ENCODE peak calls at places on chromosomes 13 and 19, in nine cellular contexts. One of them, this sample, is unnamed.

GRCh38 chr19:50565984-50566903 is 2.0 kb downstream of the LRRC4B start:
- DNase-seq in foreskin fibroblast: no peak
- DNase-seq in prostate gland: no peak
- DNase-seq in CD8-positive, alpha-beta T cell: no peak
- DNase-seq in astrocyte of the cerebellum: no peak
- DNase-seq in AG04449: no peak
- DNase-seq in ascending aorta: no peak
- DNase-seq in cardiac muscle cell: no peak
- DNase-seq in fibroblast of mammary gland: no peak
- DNase-seq in this sample: no peak

GRCh38 chr13:89520468-89520867 is 1827.0 kb upstream of the MIR17HG start:
- DNase-seq in foreskin fibroblast: no peak
- DNase-seq in prostate gland: no peak
- DNase-seq in CD8-positive, alpha-beta T cell: no peak
- DNase-seq in astrocyte of the cerebellum: no peak
- DNase-seq in AG04449: no peak
- DNase-seq in ascending aorta: no peak
- DNase-seq in cardiac muscle cell: no peak
- DNase-seq in fibroblast of mammary gland: no peak
- DNase-seq in this sample: peak; percentile 74

GRCh38 chr13:41827507-41828213 is 133.2 kb downstream of the VWA8 start:
- DNase-seq in foreskin fibroblast: peak; percentile 90
- DNase-seq in prostate gland: no peak
- DNase-seq in CD8-positive, alpha-beta T cell: no peak
- DNase-seq in astrocyte of the cerebellum: peak; percentile 81
- DNase-seq in AG04449: peak; percentile 88
- DNase-seq in ascending aorta: no peak
- DNase-seq in cardiac muscle cell: no peak
- DNase-seq in fibroblast of mammary gland: peak; percentile 95
- DNase-seq in this sample: peak; percentile 93

GRCh38 chr13:113774177-113775107 is 15.4 kb downstream of the TMEM255B start:
- DNase-seq in foreskin fibroblast: peak; percentile 53
- DNase-seq in prostate gland: no peak
- DNase-seq in CD8-positive, alpha-beta T cell: no peak
- DNase-seq in astrocyte of the cerebellum: no peak
- DNase-seq in AG04449: no peak
- DNase-seq in ascending aorta: no peak
- DNase-seq in cardiac muscle cell: no peak
- DNase-seq in fibroblast of mammary gland: peak; percentile 65
- DNase-seq in this sample: peak; percentile 43

GRCh38 chr13:73622375-73622774 is 511.8 kb downstream of the KLF12 start:
- DNase-seq in foreskin fibroblast: no peak
- DNase-seq in prostate gland: no peak
- DNase-seq in CD8-positive, alpha-beta T cell: no peak
- DNase-seq in astrocyte of the cerebellum: no peak
- DNase-seq in AG04449: no peak
- DNase-seq in ascending aorta: no peak
- DNase-seq in cardiac muscle cell: no peak
- DNase-seq in fibroblast of mammary gland: no peak
- DNase-seq in this sample: no peak

GRCh38 chr19:33686246-33686645 is 64.5 kb downstream of the CHST8 start:
- DNase-seq in foreskin fibroblast: no peak
- DNase-seq in prostate gland: no peak
- DNase-seq in CD8-positive, alpha-beta T cell: no peak
- DNase-seq in astrocyte of the cerebellum: no peak
- DNase-seq in AG04449: no peak
- DNase-seq in ascending aorta: no peak
- DNase-seq in cardiac muscle cell: no peak
- DNase-seq in fibroblast of mammary gland: no peak
- DNase-seq in this sample: no peak

GRCh38 chr13:113840541-113841354 is 23.1 kb downstream of the GAS6 start:
- DNase-seq in foreskin fibroblast: no peak
- DNase-seq in prostate gland: no peak
- DNase-seq in CD8-positive, alpha-beta T cell: no peak
- DNase-seq in astrocyte of the cerebellum: no peak
- DNase-seq in AG04449: no peak
- DNase-seq in ascending aorta: no peak
- DNase-seq in cardiac muscle cell: no peak
- DNase-seq in fibroblast of mammary gland: no peak
- DNase-seq in this sample: no peak

GRCh38 chr19:33797821-33798633 is 1.4 kb downstream of the KCTD15 start:
- DNase-seq in foreskin fibroblast: no peak
- DNase-seq in prostate gland: no peak
- DNase-seq in CD8-positive, alpha-beta T cell: no peak
- DNase-seq in astrocyte of the cerebellum: no peak
- DNase-seq in AG04449: no peak
- DNase-seq in ascending aorta: no peak
- DNase-seq in cardiac muscle cell: peak; percentile 81
- DNase-seq in fibroblast of mammary gland: no peak
- DNase-seq in this sample: no peak

GRCh38 chr13:33116321-33117010 is 100.2 kb downstream of the KL start:
- DNase-seq in foreskin fibroblast: no peak
- DNase-seq in prostate gland: peak; percentile 47
- DNase-seq in CD8-positive, alpha-beta T cell: no peak
- DNase-seq in astrocyte of the cerebellum: no peak
- DNase-seq in AG04449: no peak
- DNase-seq in ascending aorta: no peak
- DNase-seq in cardiac muscle cell: no peak
- DNase-seq in fibroblast of mammary gland: no peak
- DNase-seq in this sample: no peak

GRCh38 chr19:6103894-6104293 is 6.4 kb downstream of the RFX2 start:
- DNase-seq in foreskin fibroblast: no peak
- DNase-seq in prostate gland: no peak
- DNase-seq in CD8-positive, alpha-beta T cell: no peak
- DNase-seq in astrocyte of the cerebellum: no peak
- DNase-seq in AG04449: no peak
- DNase-seq in ascending aorta: no peak
- DNase-seq in cardiac muscle cell: no peak
- DNase-seq in fibroblast of mammary gland: no peak
- DNase-seq in this sample: no peak

GRCh38 chr13:112668924-112669323 is 20.9 kb upstream of the ATP11A start:
- DNase-seq in foreskin fibroblast: no peak
- DNase-seq in prostate gland: no peak
- DNase-seq in CD8-positive, alpha-beta T cell: no peak
- DNase-seq in astrocyte of the cerebellum: no peak
- DNase-seq in AG04449: no peak
- DNase-seq in ascending aorta: no peak
- DNase-seq in cardiac muscle cell: no peak
- DNase-seq in fibroblast of mammary gland: no peak
- DNase-seq in this sample: no peak

GRCh38 chr13:113323869-113324268 is 26.8 kb downstream of the LAMP1 start:
- DNase-seq in foreskin fibroblast: no peak
- DNase-seq in prostate gland: no peak
- DNase-seq in CD8-positive, alpha-beta T cell: no peak
- DNase-seq in astrocyte of the cerebellum: no peak
- DNase-seq in AG04449: no peak
- DNase-seq in ascending aorta: no peak
- DNase-seq in cardiac muscle cell: no peak
- DNase-seq in fibroblast of mammary gland: no peak
- DNase-seq in this sample: no peak

GRCh38 chr19:58568731-58569130 is 4.4 kb downstream of the MZF1 start:
- DNase-seq in foreskin fibroblast: no peak
- DNase-seq in prostate gland: no peak
- DNase-seq in CD8-positive, alpha-beta T cell: peak; percentile 3
- DNase-seq in astrocyte of the cerebellum: no peak
- DNase-seq in AG04449: no peak
- DNase-seq in ascending aorta: no peak
- DNase-seq in cardiac muscle cell: no peak
- DNase-seq in fibroblast of mammary gland: no peak
- DNase-seq in this sample: no peak

GRCh38 chr19:43784251-43784980 is 3.6 kb upstream of the KCNN4 start:
- DNase-seq in foreskin fibroblast: peak; percentile 77
- DNase-seq in prostate gland: no peak
- DNase-seq in CD8-positive, alpha-beta T cell: peak; percentile 59
- DNase-seq in astrocyte of the cerebellum: peak; percentile 56
- DNase-seq in AG04449: peak; percentile 47
- DNase-seq in ascending aorta: no peak
- DNase-seq in cardiac muscle cell: no peak
- DNase-seq in fibroblast of mammary gland: peak; percentile 89
- DNase-seq in this sample: peak; percentile 79

DNA sequence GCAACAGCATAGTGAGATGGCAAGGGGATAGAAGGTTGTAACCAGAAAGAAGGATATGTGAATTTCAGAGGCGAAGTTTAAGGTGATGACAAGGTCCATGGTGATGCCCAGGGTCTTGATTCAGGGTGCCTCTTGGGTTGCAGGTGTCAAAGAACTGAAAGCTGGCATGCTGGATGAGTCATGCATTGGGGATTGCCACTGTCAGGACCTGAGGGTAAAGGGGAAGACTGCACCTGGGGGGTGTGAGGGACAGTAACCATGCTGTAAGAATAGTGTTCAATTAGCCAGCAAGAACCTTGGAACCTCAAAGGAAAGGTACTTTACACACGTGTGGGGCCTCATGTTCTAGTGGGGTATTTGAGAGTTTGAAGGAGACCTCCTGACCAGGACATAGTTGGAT is 279.6 kb downstream of the SLC7A1 start:
- DNase-seq in foreskin fibroblast: no peak
- DNase-seq in prostate gland: no peak
- DNase-seq in CD8-positive, alpha-beta T cell: no peak
- DNase-seq in astrocyte of the cerebellum: no peak
- DNase-seq in AG04449: no peak
- DNase-seq in ascending aorta: no peak
- DNase-seq in cardiac muscle cell: no peak
- DNase-seq in fibroblast of mammary gland: no peak
- DNase-seq in this sample: no peak
- TF ChIP-seq CTCF in foreskin fibroblast: no peak
- TF ChIP-seq CTCF in prostate gland: no peak
- TF ChIP-seq CTCF in CD8-positive, alpha-beta T cell: no peak
- TF ChIP-seq CTCF in astrocyte of the cerebellum: no peak
- TF ChIP-seq CTCF in AG04449: no peak
- TF ChIP-seq CTCF in ascending aorta: no peak
- TF ChIP-seq CTCF in cardiac muscle cell: no peak
- TF ChIP-seq CTCF in fibroblast of mammary gland: no peak
- TF ChIP-seq CTCF in this sample: no peak

DNA sequence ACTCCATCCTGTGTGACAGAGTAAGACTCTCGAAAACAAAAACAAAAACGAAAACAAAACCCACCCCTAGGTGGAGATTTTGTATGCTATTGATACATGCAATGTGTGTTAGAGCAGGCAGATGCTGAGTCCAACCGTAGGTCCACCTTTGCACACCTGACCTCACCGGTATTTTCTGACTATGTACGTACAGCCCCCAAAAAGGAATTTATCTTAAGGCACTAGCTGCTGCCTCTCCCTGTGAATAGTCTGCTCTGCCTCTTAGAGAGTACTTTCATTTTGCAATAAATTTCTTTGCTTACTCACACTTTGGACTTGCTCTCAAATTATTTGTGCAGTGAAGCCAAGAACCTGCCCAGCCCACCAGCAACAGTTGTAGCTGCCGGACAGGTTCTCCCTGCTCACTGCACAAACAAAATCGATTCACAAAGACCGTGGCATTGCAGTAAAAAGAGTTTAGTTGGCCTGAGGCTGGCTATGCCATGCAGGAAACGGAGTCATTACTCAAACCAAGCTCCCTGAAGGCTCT is 8.2 kb upstream of the ZNF77 start:
- DNase-seq in foreskin fibroblast: no peak
- DNase-seq in prostate gland: peak; percentile 92
- DNase-seq in CD8-positive, alpha-beta T cell: no peak
- DNase-seq in astrocyte of the cerebellum: no peak
- DNase-seq in AG04449: no peak
- DNase-seq in ascending aorta: no peak
- DNase-seq in cardiac muscle cell: no peak
- DNase-seq in fibroblast of mammary gland: peak; percentile 38
- DNase-seq in this sample: peak; percentile 91
- TF ChIP-seq CTCF in foreskin fibroblast: no peak
- TF ChIP-seq CTCF in prostate gland: no peak
- TF ChIP-seq CTCF in CD8-positive, alpha-beta T cell: no peak
- TF ChIP-seq CTCF in astrocyte of the cerebellum: no peak
- TF ChIP-seq CTCF in AG04449: no peak
- TF ChIP-seq CTCF in ascending aorta: no peak
- TF ChIP-seq CTCF in cardiac muscle cell: no peak
- TF ChIP-seq CTCF in fibroblast of mammary gland: peak; percentile 9
- TF ChIP-seq CTCF in this sample: peak; percentile 43

DNA sequence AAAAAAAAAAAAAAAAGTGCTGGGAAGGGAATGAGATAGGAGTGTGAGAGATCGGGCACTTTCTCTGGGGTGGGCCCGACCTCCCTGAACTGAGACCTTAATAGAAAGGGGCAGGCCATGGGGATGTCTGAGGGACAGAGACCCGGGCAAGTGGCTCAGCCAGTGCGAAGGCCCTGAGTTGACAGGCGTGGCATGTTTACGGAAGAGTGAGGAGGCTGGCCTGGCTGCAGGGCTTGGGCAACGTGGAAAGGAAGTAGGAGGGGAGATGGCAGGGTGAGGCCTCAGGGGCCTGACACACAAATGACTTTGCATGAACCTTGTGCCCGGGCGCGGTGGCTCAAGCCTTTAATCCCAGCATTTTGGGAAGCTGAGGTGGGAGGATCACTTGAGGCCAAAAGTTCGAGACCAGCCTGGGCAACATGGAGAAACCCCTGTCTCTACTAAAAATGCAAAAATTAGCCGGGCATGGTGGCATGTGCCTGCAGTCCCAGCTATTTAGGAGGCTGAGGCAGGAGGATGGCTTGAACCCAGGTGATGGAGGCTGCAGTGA is 13.9 kb downstream of the FCHO1 start:
- DNase-seq in foreskin fibroblast: no peak
- DNase-seq in prostate gland: no peak
- DNase-seq in CD8-positive, alpha-beta T cell: no peak
- DNase-seq in astrocyte of the cerebellum: no peak
- DNase-seq in AG04449: no peak
- DNase-seq in ascending aorta: peak; percentile 54
- DNase-seq in cardiac muscle cell: no peak
- DNase-seq in fibroblast of mammary gland: no peak
- DNase-seq in this sample: peak; percentile 71
- TF ChIP-seq CTCF in foreskin fibroblast: no peak
- TF ChIP-seq CTCF in prostate gland: no peak
- TF ChIP-seq CTCF in CD8-positive, alpha-beta T cell: no peak
- TF ChIP-seq CTCF in astrocyte of the cerebellum: no peak
- TF ChIP-seq CTCF in AG04449: no peak
- TF ChIP-seq CTCF in ascending aorta: no peak
- TF ChIP-seq CTCF in cardiac muscle cell: no peak
- TF ChIP-seq CTCF in fibroblast of mammary gland: no peak
- TF ChIP-seq CTCF in this sample: no peak

GRCh38 chr13:23175920-23176319 is 4.9 kb upstream of the SGCG start:
- DNase-seq in foreskin fibroblast: peak; percentile 1
- DNase-seq in prostate gland: no peak
- DNase-seq in CD8-positive, alpha-beta T cell: no peak
- DNase-seq in astrocyte of the cerebellum: no peak
- DNase-seq in AG04449: no peak
- DNase-seq in ascending aorta: no peak
- DNase-seq in cardiac muscle cell: no peak
- DNase-seq in fibroblast of mammary gland: no peak
- DNase-seq in this sample: peak; percentile 21
- TF ChIP-seq CTCF in foreskin fibroblast: no peak
- TF ChIP-seq CTCF in prostate gland: no peak
- TF ChIP-seq CTCF in CD8-positive, alpha-beta T cell: no peak
- TF ChIP-seq CTCF in astrocyte of the cerebellum: no peak
- TF ChIP-seq CTCF in AG04449: peak; percentile 18
- TF ChIP-seq CTCF in ascending aorta: no peak
- TF ChIP-seq CTCF in cardiac muscle cell: peak; percentile 43
- TF ChIP-seq CTCF in fibroblast of mammary gland: peak; percentile 44
- TF ChIP-seq CTCF in this sample: no peak

This sample was measured in bronchial epithelial cell.